ENCODE peak calls at places on chromosomes 13 and 19, in four cellular contexts. One of them, this sample, is unnamed.

GRCh38 chr13:112767506-112768471 is 78.0 kb downstream of the ATP11A start:
- DNase-seq in HepG2: no peak
- DNase-seq in K562: no peak
- DNase-seq in GM12878: peak
- DNase-seq in this sample: no peak

GRCh38 chr19:39448271-39448670 is 2.9 kb downstream of the SUPT5H start:
- DNase-seq in HepG2: no peak
- DNase-seq in K562: no peak
- DNase-seq in GM12878: no peak
- DNase-seq in this sample: no peak

GRCh38 chr19:13366529-13367143 is 139.6 kb downstream of the CACNA1A start:
- DNase-seq in HepG2: no peak
- DNase-seq in K562: peak
- DNase-seq in GM12878: no peak
- DNase-seq in this sample: peak

GRCh38 chr13:107824636-107825035 is 390.7 kb downstream of the LIG4 start:
- DNase-seq in HepG2: no peak
- DNase-seq in K562: no peak
- DNase-seq in GM12878: no peak
- DNase-seq in this sample: no peak

GRCh38 chr13:76798037-76798436 is 88.2 kb downstream of the KCTD12 start:
- DNase-seq in HepG2: no peak
- DNase-seq in K562: no peak
- DNase-seq in GM12878: no peak
- DNase-seq in this sample: no peak

GRCh38 chr19:5170329-5170745 is 170.3 kb downstream of the PTPRS start:
- DNase-seq in HepG2: no peak
- DNase-seq in K562: peak
- DNase-seq in GM12878: no peak
- DNase-seq in this sample: no peak

GRCh38 chr19:50794074-50794777 is 4.0 kb downstream of the ACP4 start:
- DNase-seq in HepG2: no peak
- DNase-seq in K562: peak
- DNase-seq in GM12878: no peak
- DNase-seq in this sample: no peak

GRCh38 chr13:45882626-45883025 is 31.1 kb upstream of the SIAH3 start:
- DNase-seq in HepG2: no peak
- DNase-seq in K562: no peak
- DNase-seq in GM12878: no peak
- DNase-seq in this sample: no peak

GRCh38 chr13:44523176-44524017 is 52.7 kb downstream of the TSC22D1 start:
- DNase-seq in HepG2: peak
- DNase-seq in K562: peak
- DNase-seq in GM12878: peak
- DNase-seq in this sample: peak

GRCh38 chr19:49790866-49791265 is 22.2 kb downstream of the FUZ start:
- DNase-seq in HepG2: no peak
- DNase-seq in K562: peak
- DNase-seq in GM12878: no peak
- DNase-seq in this sample: no peak

GRCh38 chr13:49052801-49053200 is 77.1 kb downstream of the FNDC3A start:
- DNase-seq in HepG2: no peak
- DNase-seq in K562: no peak
- DNase-seq in GM12878: no peak
- DNase-seq in this sample: no peak

GRCh38 chr13:68304287-68304893 is 1074.3 kb upstream of the PCDH9 start:
- DNase-seq in HepG2: peak
- DNase-seq in K562: peak
- DNase-seq in GM12878: no peak
- DNase-seq in this sample: peak

GRCh38 chr13:104510422-104510821 is 1444.2 kb upstream of the SLC10A2 start:
- DNase-seq in HepG2: no peak
- DNase-seq in K562: no peak
- DNase-seq in GM12878: no peak
- DNase-seq in this sample: no peak

GRCh38 chr19:31818740-31819228 is 469.5 kb upstream of the TSHZ3 start:
- DNase-seq in HepG2: no peak
- DNase-seq in K562: no peak
- DNase-seq in GM12878: no peak
- DNase-seq in this sample: no peak

GRCh38 chr13:49238621-49239020 is 9.1 kb upstream of the CDADC1 start:
- DNase-seq in HepG2: no peak
- DNase-seq in K562: no peak
- DNase-seq in GM12878: no peak
- DNase-seq in this sample: no peak

GRCh38 chr19:47158879-47159509 is 28.4 kb downstream of the SAE1 start:
- DNase-seq in HepG2: no peak
- DNase-seq in K562: no peak
- DNase-seq in GM12878: no peak
- DNase-seq in this sample: peak

GRCh38 chr13:106210327-106210726 is 325.1 kb downstream of the EFNB2 start:
- DNase-seq in HepG2: no peak
- DNase-seq in K562: no peak
- DNase-seq in GM12878: no peak
- DNase-seq in this sample: no peak

GRCh38 chr19:1624458-1624857 is 19.2 kb upstream of the UQCR11 start:
- DNase-seq in HepG2: peak
- DNase-seq in K562: peak
- DNase-seq in GM12878: no peak
- DNase-seq in this sample: peak

GRCh38 chr19:10881403-10882107 is 10.2 kb downstream of the CARM1 start:
- DNase-seq in HepG2: no peak
- DNase-seq in K562: peak
- DNase-seq in GM12878: no peak
- DNase-seq in this sample: no peak

GRCh38 chr13:86846501-86846900 is 824.7 kb upstream of the SLITRK5 start:
- DNase-seq in HepG2: no peak
- DNase-seq in K562: no peak
- DNase-seq in GM12878: no peak
- DNase-seq in this sample: no peak

GRCh38 chr19:38803543-38803942 is 9.2 kb downstream of the LGALS4 start:
- DNase-seq in HepG2: no peak
- DNase-seq in K562: no peak
- DNase-seq in GM12878: no peak
- DNase-seq in this sample: no peak

GRCh38 chr13:87677334-87678234 is 6.4 kb downstream of the SLITRK5 start:
- DNase-seq in HepG2: peak
- DNase-seq in K562: no peak
- DNase-seq in GM12878: no peak
- DNase-seq in this sample: no peak

GRCh38 chr19:3179739-3180293 is 1.2 kb downstream of the S1PR4 start:
- DNase-seq in HepG2: no peak
- DNase-seq in K562: no peak
- DNase-seq in GM12878: no peak
- DNase-seq in this sample: no peak
- TF ChIP-seq POLR2AphosphoS5 in HepG2: no peak
- TF ChIP-seq POLR2AphosphoS5 in K562: no peak
- TF ChIP-seq POLR2AphosphoS5 in GM12878: no peak
- TF ChIP-seq POLR2AphosphoS5 in this sample: no peak

GRCh38 chr13:73714522-73714921 is 419.7 kb downstream of the KLF12 start:
- DNase-seq in HepG2: no peak
- DNase-seq in K562: no peak
- DNase-seq in GM12878: no peak
- DNase-seq in this sample: no peak
- TF ChIP-seq MYC in HepG2: no peak
- TF ChIP-seq MYC in K562: no peak
- TF ChIP-seq MYC in GM12878: no peak
- TF ChIP-seq MYC in this sample: no peak

GRCh38 chr19:15115762-15116615 is 8.8 kb downstream of the SYDE1 start:
- DNase-seq in HepG2: no peak
- DNase-seq in K562: no peak
- DNase-seq in GM12878: no peak
- DNase-seq in this sample: no peak
- TF ChIP-seq POLR2AphosphoS5 in HepG2: no peak
- TF ChIP-seq POLR2AphosphoS5 in K562: no peak
- TF ChIP-seq POLR2AphosphoS5 in GM12878: no peak
- TF ChIP-seq POLR2AphosphoS5 in this sample: no peak

DNA sequence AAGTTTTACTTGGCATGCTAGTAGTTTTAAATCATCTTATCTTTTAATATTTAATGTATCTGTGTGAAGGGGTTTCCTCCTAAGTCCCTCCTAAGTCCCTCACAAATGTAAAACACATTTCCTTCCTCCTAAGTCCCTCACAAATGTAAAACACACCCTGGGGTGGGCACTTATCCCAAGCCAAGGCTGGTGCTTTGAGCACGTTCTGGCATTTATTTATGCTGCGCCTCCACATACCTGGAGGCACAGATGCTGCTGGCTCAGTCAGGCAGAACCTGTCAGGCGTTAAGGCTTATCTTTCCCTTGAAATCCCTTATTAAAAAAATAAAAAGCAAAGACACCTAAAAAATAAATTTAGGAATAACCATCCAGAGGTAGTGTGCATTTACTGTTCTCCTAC is 140.6 kb downstream of the MIPEP start:
- DNase-seq in HepG2: no peak
- DNase-seq in K562: no peak
- DNase-seq in GM12878: no peak
- DNase-seq in this sample: no peak
- TF ChIP-seq MYC in HepG2: no peak
- TF ChIP-seq MYC in K562: no peak
- TF ChIP-seq MYC in GM12878: no peak
- TF ChIP-seq MYC in this sample: no peak

This sample was measured in endothelial cell of umbilical vein.